ENCODE peak calls at places on chromosome 9, in nine cellular contexts. J, X, L, O, W, U, A, Q and G are unnamed samples.

GRCh38 chr9:111036946-111037743 is 1.1 kb downstream of the LPAR1 start:
- DNase-seq in J (peak), X (no peak), L (no peak), O (no peak), W (no peak), U (peak), A (no peak), Q (no peak), G (no peak)

GRCh38 chr9:114487607-114488300 is 17.5 kb downstream of the WHRN start:
- DNase-seq in J (peak), X (peak), L (peak), O (peak), W (peak), U (peak), A (peak), Q (peak), G (peak)

GRCh38 chr9:5195450-5195849 is 10.0 kb upstream of the INSL6 start:
- DNase-seq in J (no peak), X (no peak), L (no peak), O (no peak), W (no peak), U (no peak), A (no peak), Q (no peak), G (no peak)

GRCh38 chr9:108047264-108047663 is 557.7 kb upstream of the KLF4 start:
- DNase-seq in J (no peak), X (no peak), L (no peak), O (no peak), W (no peak), U (peak), A (no peak), Q (no peak), G (no peak)

GRCh38 chr9:135126480-135127187 is 39.2 kb downstream of the OLFM1 start:
- DNase-seq in J (no peak), X (no peak), L (no peak), O (no peak), W (no peak), U (no peak), A (no peak), Q (no peak), G (no peak)

GRCh38 chr9:129720865-129721545 is 31.8 kb downstream of the PTGES start:
- DNase-seq in J (no peak), X (no peak), L (no peak), O (no peak), W (no peak), U (no peak), A (no peak), Q (no peak), G (no peak)

GRCh38 chr9:89747589-89747988 is 142.8 kb downstream of the GADD45G start:
- DNase-seq in J (no peak), X (no peak), L (no peak), O (no peak), W (no peak), U (no peak), A (no peak), Q (no peak), G (no peak)

GRCh38 chr9:37229882-37230482 is 109.6 kb downstream of the ZCCHC7 start:
- DNase-seq in J (no peak), X (no peak), L (no peak), O (no peak), W (no peak), U (peak), A (no peak), Q (no peak), G (no peak)

GRCh38 chr9:124660341-124660801 is 110.7 kb downstream of the NR6A1 start:
- DNase-seq in J (peak), X (peak), L (peak), O (no peak), W (no peak), U (peak), A (no peak), Q (peak), G (no peak)

GRCh38 chr9:1208185-1208584 is 158.0 kb downstream of the DMRT2 start:
- DNase-seq in J (no peak), X (no peak), L (no peak), O (no peak), W (no peak), U (peak), A (no peak), Q (no peak), G (no peak)

GRCh38 chr9:107749787-107750444 is 260.3 kb upstream of the KLF4 start:
- DNase-seq in J (peak), X (no peak), L (peak), O (no peak), W (no peak), U (peak), A (no peak), Q (no peak), G (no peak)

GRCh38 chr9:136994885-136995224 is 1.5 kb downstream of the CLIC3 start:
- DNase-seq in J (no peak), X (no peak), L (no peak), O (no peak), W (no peak), U (no peak), A (no peak), Q (no peak), G (no peak)

GRCh38 chr9:20564650-20565049 is 57.6 kb downstream of the MLLT3 start:
- DNase-seq in J (no peak), X (no peak), L (no peak), O (no peak), W (no peak), U (no peak), A (no peak), Q (no peak), G (no peak)

GRCh38 chr9:911003-911402 is 65.5 kb upstream of the DMRT3 start:
- DNase-seq in J (no peak), X (peak), L (no peak), O (no peak), W (no peak), U (no peak), A (no peak), Q (no peak), G (no peak)

GRCh38 chr9:38234479-38234878 is 158.0 kb upstream of the ALDH1B1 start:
- DNase-seq in J (no peak), X (no peak), L (no peak), O (no peak), W (no peak), U (no peak), A (no peak), Q (no peak), G (no peak)

GRCh38 chr9:18437315-18438200 is 36.4 kb upstream of the ADAMTSL1 start:
- DNase-seq in J (peak), X (peak), L (no peak), O (no peak), W (no peak), U (peak), A (no peak), Q (no peak), G (no peak)

GRCh38 chr9:78369644-78370219 is 72.8 kb downstream of the PSAT1 start:
- DNase-seq in J (peak), X (peak), L (peak), O (peak), W (peak), U (peak), A (peak), Q (no peak), G (no peak)

GRCh38 chr9:121736147-121736721 is 84.8 kb downstream of the DAB2IP start:
- DNase-seq in J (no peak), X (no peak), L (no peak), O (no peak), W (no peak), U (no peak), A (no peak), Q (no peak), G (no peak)

GRCh38 chr9:123073441-123073840 is 40.0 kb downstream of the GPR21 start:
- DNase-seq in J (no peak), X (no peak), L (no peak), O (no peak), W (no peak), U (no peak), A (no peak), Q (no peak), G (no peak)

GRCh38 chr9:115385383-115386122 is 267.6 kb upstream of the TNC start:
- DNase-seq in J (no peak), X (peak), L (no peak), O (no peak), W (no peak), U (no peak), A (no peak), Q (no peak), G (no peak)

GRCh38 chr9:111096051-111096450 is 57.8 kb upstream of the LPAR1 start:
- DNase-seq in J (no peak), X (no peak), L (no peak), O (no peak), W (no peak), U (no peak), A (no peak), Q (no peak), G (no peak)

GRCh38 chr9:83649080-83649479 is 26.1 kb downstream of the IDNK start:
- DNase-seq in J (peak), X (peak), L (peak), O (peak), W (peak), U (peak), A (peak), Q (peak), G (peak)

GRCh38 chr9:76394896-76395244 is 644 bp upstream of the RFK start:
- DNase-seq in J (peak), X (peak), L (no peak), O (no peak), W (peak), U (peak), A (peak), Q (no peak), G (peak)

GRCh38 chr9:91534374-91534773 is 110.7 kb upstream of the NFIL3 start:
- DNase-seq in J (no peak), X (no peak), L (no peak), O (no peak), W (no peak), U (peak), A (no peak), Q (no peak), G (no peak)

GRCh38 chr9:70941191-70941590 is 180.2 kb downstream of the TRPM3 start:
- DNase-seq in J (no peak), X (no peak), L (no peak), O (no peak), W (no peak), U (no peak), A (no peak), Q (no peak), G (no peak)

GRCh38 chr9:134407123-134407779 is 81.0 kb downstream of the RXRA start:
- DNase-seq in J (peak), X (no peak), L (peak), O (peak), W (peak), U (peak), A (peak), Q (peak), G (peak)

GRCh38 chr9:20321683-20322082 is 300.6 kb downstream of the MLLT3 start:
- DNase-seq in J (no peak), X (no peak), L (no peak), O (peak), W (no peak), U (no peak), A (peak), Q (no peak), G (peak)